ENCODE peak calls at places on chromosomes 2 and 18, in four cellular contexts. V, R, B and E are unnamed samples.

GRCh38 chr2:176081993-176082884 is 1.5 kb downstream of the EVX2 start:
- DNase-seq in R (no peak), B (no peak), V (peak), E (no peak)

GRCh38 chr2:225429718-225430117 is 30.2 kb downstream of the NYAP2 start:
- DNase-seq in B (no peak), V (no peak), R (no peak), E (no peak)

GRCh38 chr2:200811336-200812121 is at the start of gene BZW1:
- DNase-seq in V (peak), B (peak), R (peak), E (peak)

GRCh38 chr2:8800821-8801220 is 36.6 kb downstream of the KIDINS220 start:
- DNase-seq in B (no peak), V (no peak), R (no peak), E (no peak)

GRCh38 chr18:67216846-67217245 is 299.7 kb downstream of the DSEL start:
- DNase-seq in V (no peak), B (no peak), R (no peak), E (no peak)

GRCh38 chr2:36780231-36780808 is 83.8 kb downstream of the VIT start:
- DNase-seq in R (peak), V (no peak), B (peak), E (peak)

GRCh38 chr18:45715212-45715780 is 8.7 kb upstream of the SLC14A1 start:
- DNase-seq in V (no peak), R (no peak), B (no peak), E (no peak)

GRCh38 chr2:14910659-14911058 is 278.1 kb downstream of the LRATD1 start:
- DNase-seq in B (no peak), R (no peak), V (no peak), E (no peak)

GRCh38 chr18:26466026-26466425 is 82.3 kb downstream of the KCTD1 start:
- DNase-seq in B (no peak), V (no peak), R (no peak), E (no peak)

GRCh38 chr2:17672583-17673317 is 80.9 kb downstream of the SMC6 start:
- DNase-seq in B (no peak), V (no peak), R (no peak), E (no peak)

GRCh38 chr2:178909507-178909906 is 102.3 kb upstream of the TTN start:
- DNase-seq in V (no peak), R (no peak), B (no peak), E (no peak)

GRCh38 chr2:74004212-74005182 is 19.8 kb downstream of the TET3 start:
- DNase-seq in R (no peak), V (no peak), B (no peak), E (no peak)

GRCh38 chr2:74005786-74006185 is 21.1 kb downstream of the TET3 start:
- DNase-seq in R (no peak), V (no peak), B (no peak), E (no peak)

GRCh38 chr2:74007120-74007519 is 22.4 kb downstream of the TET3 start:
- DNase-seq in B (no peak), R (no peak), V (no peak), E (no peak)

GRCh38 chr2:74008761-74009395 is 24.2 kb downstream of the TET3 start:
- DNase-seq in B (no peak), R (no peak), V (no peak), E (no peak)

DNA sequence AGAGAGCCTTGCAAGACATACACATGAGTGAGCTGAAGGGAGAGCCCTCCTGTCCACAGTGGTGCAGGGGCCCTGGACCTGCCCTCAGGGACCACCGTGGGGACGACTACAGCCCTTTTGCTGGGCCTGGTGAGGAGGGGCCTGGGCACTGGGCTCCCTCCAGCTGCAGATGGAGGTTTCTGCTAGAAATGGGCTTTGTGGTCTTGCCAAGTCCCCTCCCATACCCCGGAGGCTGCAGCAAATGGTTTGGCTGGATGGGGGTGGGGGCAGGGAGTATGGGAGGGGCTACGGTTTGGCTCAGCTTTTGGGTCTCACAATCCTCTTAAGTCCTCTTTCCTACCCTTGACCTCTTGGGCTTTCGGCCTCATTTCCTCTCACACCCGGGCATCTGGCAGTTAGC is 21.7 kb downstream of the TET3 start:
- DNase-seq in R (no peak), B (no peak), V (no peak), E (no peak)
- TF ChIP-seq SUZ12 in R (no peak), B (no peak), V (no peak), E (no peak)

DNA sequence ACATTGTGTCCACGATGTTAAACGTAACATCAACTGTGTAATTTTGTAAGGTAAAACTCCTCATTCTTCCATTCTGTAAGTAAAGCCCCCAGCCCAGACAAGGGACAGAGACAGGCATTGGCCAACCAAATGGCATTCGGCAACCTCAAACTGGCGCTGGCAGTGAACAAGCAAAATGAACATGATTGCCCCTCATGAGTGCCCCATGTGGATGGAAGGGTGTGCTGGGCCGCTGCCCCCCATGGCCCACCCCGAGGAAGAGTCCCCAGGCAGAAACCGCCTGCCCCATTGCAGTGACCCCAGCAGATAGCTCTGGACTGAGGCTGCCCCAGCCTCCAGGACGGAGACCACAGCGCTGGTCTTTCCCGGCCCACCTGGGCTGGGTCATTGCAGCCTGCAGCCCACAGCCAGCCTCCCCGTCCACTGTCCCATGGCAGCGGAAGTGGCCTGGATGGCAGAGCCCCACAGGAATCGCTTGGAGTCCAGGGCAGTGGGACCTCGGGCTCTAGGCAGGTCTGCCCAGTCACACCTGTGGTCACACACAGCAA is 220.2 kb downstream of the HDAC4 start:
- DNase-seq in R (no peak), V (no peak), B (no peak), E (no peak)
- TF ChIP-seq ZNF274 in R (no peak), V (no peak), B (no peak), E (no peak)

GRCh38 chr2:239965318-239965717 is 59.8 kb downstream of the NDUFA10 start:
- DNase-seq in B (no peak), R (no peak), V (no peak), E (no peak)

GRCh38 chr2:239966029-239966847 is 58.9 kb downstream of the NDUFA10 start:
- DNase-seq in V (no peak), B (no peak), R (no peak), E (no peak)

GRCh38 chr2:239962890-239963591 is 62.1 kb downstream of the NDUFA10 start:
- DNase-seq in V (no peak), B (no peak), R (no peak), E (no peak)

GRCh38 chr2:239963646-239964205 is 61.4 kb downstream of the NDUFA10 start:
- DNase-seq in B (no peak), V (no peak), R (no peak), E (no peak)

GRCh38 chr2:239964399-239965185 is 60.5 kb downstream of the NDUFA10 start:
- DNase-seq in R (no peak), B (no peak), V (no peak), E (no peak)
- TF ChIP-seq SUZ12 in R (no peak), B (no peak), V (no peak), E (no peak)

GRCh38 chr2:184602734-184603133 is 4.4 kb downstream of the ZNF804A start:
- DNase-seq in R (no peak), V (no peak), B (no peak), E (no peak)
- TF ChIP-seq ZNF274 in R (no peak), V (no peak), B (no peak), E (no peak)